ENCODE peak calls at places on chromosomes 4 and X, in six cellular contexts. One of them, this sample, is unnamed.

GRCh38 chrX:413322-414201 is 26.9 kb upstream of the PPP2R3B start:
- DNase-seq in GM12878: no peak
- DNase-seq in K562: no peak
- DNase-seq in A549: no peak
- DNase-seq in HepG2: no peak
- DNase-seq in endothelial cell of umbilical vein: peak
- DNase-seq in this sample: no peak

GRCh38 chr4:71239365-71239764 is 99.5 kb upstream of the SLC4A4 start:
- DNase-seq in GM12878: no peak
- DNase-seq in K562: no peak
- DNase-seq in A549: no peak
- DNase-seq in HepG2: no peak
- DNase-seq in endothelial cell of umbilical vein: no peak
- DNase-seq in this sample: no peak

GRCh38 chr4:100879471-100879870 is 361.6 kb upstream of the EMCN start:
- DNase-seq in GM12878: no peak
- DNase-seq in K562: no peak
- DNase-seq in A549: no peak
- DNase-seq in HepG2: no peak
- DNase-seq in endothelial cell of umbilical vein: no peak
- DNase-seq in this sample: no peak

GRCh38 chrX:111284615-111285294 is 14.5 kb upstream of the CAPN6 start:
- DNase-seq in GM12878: no peak
- DNase-seq in K562: no peak
- DNase-seq in A549: no peak
- DNase-seq in HepG2: peak
- DNase-seq in endothelial cell of umbilical vein: no peak
- DNase-seq in this sample: no peak

GRCh38 chr4:8058031-8058479 is 100.6 kb downstream of the ABLIM2 start:
- DNase-seq in GM12878: no peak
- DNase-seq in K562: no peak
- DNase-seq in A549: no peak
- DNase-seq in HepG2: peak
- DNase-seq in endothelial cell of umbilical vein: no peak
- DNase-seq in this sample: no peak

GRCh38 chrX:2424317-2424716 is 76.5 kb downstream of the DHRSX start:
- DNase-seq in GM12878: no peak
- DNase-seq in K562: no peak
- DNase-seq in A549: no peak
- DNase-seq in HepG2: no peak
- DNase-seq in endothelial cell of umbilical vein: no peak
- DNase-seq in this sample: no peak

GRCh38 chrX:4944767-4945166 is 1231.3 kb upstream of the PRKX start:
- DNase-seq in GM12878: no peak
- DNase-seq in K562: no peak
- DNase-seq in A549: no peak
- DNase-seq in HepG2: no peak
- DNase-seq in endothelial cell of umbilical vein: no peak
- DNase-seq in this sample: no peak

GRCh38 chr4:72275381-72275780 is 243.6 kb downstream of the NPFFR2 start:
- DNase-seq in GM12878: no peak
- DNase-seq in K562: no peak
- DNase-seq in A549: no peak
- DNase-seq in HepG2: no peak
- DNase-seq in endothelial cell of umbilical vein: no peak
- DNase-seq in this sample: no peak

GRCh38 chr4:70893790-70894189 is 8.4 kb upstream of the MOB1B start:
- DNase-seq in GM12878: no peak
- DNase-seq in K562: no peak
- DNase-seq in A549: no peak
- DNase-seq in HepG2: no peak
- DNase-seq in endothelial cell of umbilical vein: no peak
- DNase-seq in this sample: no peak

GRCh38 chrX:44974462-44974861 is 101.5 kb downstream of the KDM6A start:
- DNase-seq in GM12878: no peak
- DNase-seq in K562: no peak
- DNase-seq in A549: peak
- DNase-seq in HepG2: no peak
- DNase-seq in endothelial cell of umbilical vein: peak
- DNase-seq in this sample: no peak
- H3K4me3 ChIP-seq in GM12878: no peak
- H3K4me3 ChIP-seq in K562: no peak
- H3K4me3 ChIP-seq in A549: no peak
- H3K4me3 ChIP-seq in HepG2: no peak
- H3K4me3 ChIP-seq in endothelial cell of umbilical vein: peak
- H3K4me3 ChIP-seq in this sample: no peak

DNA sequence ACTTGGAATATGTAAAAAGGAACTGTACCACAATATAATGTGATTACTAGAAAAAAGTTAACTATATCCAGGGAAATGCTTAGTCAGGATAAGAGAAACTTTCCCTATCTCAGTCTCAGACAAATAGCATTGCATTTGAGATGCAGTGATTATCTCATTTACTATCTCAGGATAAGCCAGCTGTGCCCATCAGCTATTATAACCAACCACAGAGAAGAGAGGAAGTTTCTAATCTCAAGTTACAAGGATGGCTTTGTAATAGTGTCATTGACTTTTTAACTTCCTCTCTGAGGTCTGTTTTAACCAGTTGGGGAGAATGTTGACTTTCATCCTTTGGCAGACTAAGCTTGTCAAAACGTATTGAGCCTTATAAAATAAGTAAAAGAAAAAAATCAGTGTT is 56.5 kb downstream of the SNX25 start:
- DNase-seq in GM12878: peak
- DNase-seq in K562: no peak
- DNase-seq in A549: no peak
- DNase-seq in HepG2: no peak
- DNase-seq in endothelial cell of umbilical vein: no peak
- DNase-seq in this sample: peak
- TF ChIP-seq MYC in GM12878: no peak
- TF ChIP-seq MYC in K562: no peak
- TF ChIP-seq MYC in A549: no peak
- TF ChIP-seq MYC in HepG2: no peak
- TF ChIP-seq MYC in endothelial cell of umbilical vein: no peak
- TF ChIP-seq MYC in this sample: no peak

DNA sequence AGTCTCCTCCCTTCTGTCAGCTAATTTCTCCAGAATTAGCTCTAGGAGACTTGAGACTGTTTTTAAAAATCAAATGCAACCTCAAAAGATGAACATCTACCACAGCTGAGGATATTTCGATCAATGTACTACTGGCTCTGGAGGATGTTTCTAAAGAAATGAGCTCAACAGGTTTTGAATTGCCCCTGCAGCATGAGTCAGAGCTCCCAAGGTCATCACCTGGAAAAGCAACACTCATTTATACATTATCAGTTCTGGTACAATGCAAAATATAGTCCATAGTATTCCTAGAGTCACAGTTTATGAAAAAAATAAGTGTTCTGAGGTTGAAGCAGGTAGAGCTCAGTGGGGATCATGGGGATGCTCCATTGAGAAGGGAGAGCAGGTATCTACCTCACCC is 50.8 kb upstream of the MCF2 start:
- DNase-seq in GM12878: no peak
- DNase-seq in K562: no peak
- DNase-seq in A549: no peak
- DNase-seq in HepG2: no peak
- DNase-seq in endothelial cell of umbilical vein: peak
- DNase-seq in this sample: no peak
- TF ChIP-seq CTCF in GM12878: no peak
- TF ChIP-seq CTCF in K562: no peak
- TF ChIP-seq CTCF in A549: no peak
- TF ChIP-seq CTCF in HepG2: no peak
- TF ChIP-seq CTCF in endothelial cell of umbilical vein: no peak
- TF ChIP-seq CTCF in this sample: no peak

GRCh38 chr4:183342541-183343533 is 20.6 kb upstream of the CLDN24 start:
- DNase-seq in GM12878: no peak
- DNase-seq in K562: no peak
- DNase-seq in A549: no peak
- DNase-seq in HepG2: no peak
- DNase-seq in endothelial cell of umbilical vein: no peak
- DNase-seq in this sample: peak
- H3K4me3 ChIP-seq in GM12878: no peak
- H3K4me3 ChIP-seq in K562: no peak
- H3K4me3 ChIP-seq in A549: no peak
- H3K4me3 ChIP-seq in HepG2: no peak
- H3K4me3 ChIP-seq in endothelial cell of umbilical vein: no peak
- H3K4me3 ChIP-seq in this sample: no peak

GRCh38 chrX:23919706-23920320 is 12.0 kb downstream of the CXorf58 start:
- DNase-seq in GM12878: no peak
- DNase-seq in K562: no peak
- DNase-seq in A549: no peak
- DNase-seq in HepG2: peak
- DNase-seq in endothelial cell of umbilical vein: peak
- DNase-seq in this sample: no peak
- TF ChIP-seq MYC in GM12878: no peak
- TF ChIP-seq MYC in K562: no peak
- TF ChIP-seq MYC in A549: no peak
- TF ChIP-seq MYC in HepG2: no peak
- TF ChIP-seq MYC in endothelial cell of umbilical vein: no peak
- TF ChIP-seq MYC in this sample: no peak

GRCh38 chrX:25721564-25721963 is 416.6 kb upstream of the MAGEB18 start:
- DNase-seq in GM12878: no peak
- DNase-seq in K562: no peak
- DNase-seq in A549: peak
- DNase-seq in HepG2: peak
- DNase-seq in endothelial cell of umbilical vein: peak
- DNase-seq in this sample: peak
- TF ChIP-seq CTCF in GM12878: peak
- TF ChIP-seq CTCF in K562: no peak
- TF ChIP-seq CTCF in A549: peak
- TF ChIP-seq CTCF in HepG2: no peak
- TF ChIP-seq CTCF in endothelial cell of umbilical vein: peak
- TF ChIP-seq CTCF in this sample: peak

GRCh38 chr4:159175165-159175988 is 72.5 kb downstream of the RAPGEF2 start:
- DNase-seq in GM12878: peak
- DNase-seq in K562: peak
- DNase-seq in A549: peak
- DNase-seq in HepG2: peak
- DNase-seq in endothelial cell of umbilical vein: peak
- DNase-seq in this sample: peak
- H3K4me3 ChIP-seq in GM12878: peak
- H3K4me3 ChIP-seq in K562: no peak
- H3K4me3 ChIP-seq in A549: peak
- H3K4me3 ChIP-seq in HepG2: no peak
- H3K4me3 ChIP-seq in endothelial cell of umbilical vein: peak
- H3K4me3 ChIP-seq in this sample: no peak

DNA sequence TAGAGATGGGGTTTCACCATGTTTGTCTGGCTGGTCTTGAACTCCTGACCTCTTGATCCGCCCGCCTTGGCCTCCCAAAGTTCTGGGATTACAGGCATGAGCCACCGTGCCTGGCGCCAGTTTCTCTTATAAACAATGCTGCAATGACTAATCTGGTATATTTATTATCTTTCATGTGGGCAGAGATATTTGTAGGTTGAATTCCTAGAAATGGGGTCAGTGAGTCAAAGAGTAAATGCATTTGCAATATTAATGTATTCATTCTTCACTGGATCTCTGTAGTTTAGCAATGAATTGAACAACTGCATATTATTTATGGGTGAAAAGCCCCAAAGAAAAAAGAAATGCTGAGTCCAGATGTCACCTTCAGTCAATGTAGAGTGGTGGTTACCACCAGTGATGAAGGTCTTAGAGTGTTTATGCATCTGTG is 22.8 kb upstream of the CD38 start:
- DNase-seq in GM12878: no peak
- DNase-seq in K562: no peak
- DNase-seq in A549: no peak
- DNase-seq in HepG2: no peak
- DNase-seq in endothelial cell of umbilical vein: peak
- DNase-seq in this sample: no peak
- TF ChIP-seq MYC in GM12878: no peak
- TF ChIP-seq MYC in K562: no peak
- TF ChIP-seq MYC in A549: no peak
- TF ChIP-seq MYC in HepG2: no peak
- TF ChIP-seq MYC in endothelial cell of umbilical vein: no peak
- TF ChIP-seq MYC in this sample: no peak

This sample was measured in NB4.